ENCODE peak calls at places on chromosomes 6 and 20, in five cellular contexts. F is ovary, P is mammary epithelial cell, E is colonic mucosa, Z is anterior cingulate cortex. I is an unnamed sample.

GRCh38 chr6:169725270-169726048 is 1.2 kb upstream of the PHF10 start:
- DNase-seq in F (peak; percentile 78), P (no peak), E (peak; percentile 60), Z (no peak), I (peak; percentile 69)

GRCh38 chr20:51338692-51339440 is 203.7 kb downstream of the NFATC2 start:
- DNase-seq in F (no peak), P (no peak), E (no peak), Z (no peak), I (no peak)

GRCh38 chr20:23332467-23332866 is 18.1 kb upstream of the NXT1 start:
- DNase-seq in F (no peak), P (peak; percentile 11), E (no peak), Z (no peak), I (no peak)

GRCh38 chr20:25273046-25273445 is 25.2 kb downstream of the PYGB start:
- DNase-seq in F (no peak), P (no peak), E (no peak), Z (peak; percentile 67), I (no peak)

GRCh38 chr20:25676164-25676809 is 20.4 kb downstream of the ZNF337 start:
- DNase-seq in F (no peak), P (peak; percentile 50), E (no peak), Z (no peak), I (no peak)

GRCh38 chr6:170462366-170463020 is 90.6 kb downstream of the PSMB1 start:
- DNase-seq in F (no peak), P (no peak), E (no peak), Z (no peak), I (no peak)

GRCh38 chr6:9131616-9132015 is 696.3 kb upstream of the SLC35B3 start:
- DNase-seq in F (no peak), P (no peak), E (no peak), Z (no peak), I (no peak)

GRCh38 chr6:125923371-125923877 is 33.1 kb upstream of the HINT3 start:
- DNase-seq in F (no peak), P (no peak), E (no peak), Z (no peak), I (no peak)

GRCh38 chr20:32727663-32728062 is 15.6 kb downstream of the COMMD7 start:
- DNase-seq in F (no peak), P (peak; percentile 54), E (no peak), Z (no peak), I (peak; percentile 32)

GRCh38 chr20:48657426-48658197 is 170.2 kb downstream of the PREX1 start:
- DNase-seq in F (peak; percentile 61), P (peak; percentile 54), E (peak; percentile 73), Z (peak; percentile 76), I (peak; percentile 63)

GRCh38 chr6:44366781-44367180 is 20.7 kb upstream of the CDC5L start:
- DNase-seq in F (no peak), P (no peak), E (no peak), Z (no peak), I (no peak)

GRCh38 chr6:73200735-73201134 is 24.6 kb downstream of the KHDC1L start:
- DNase-seq in F (no peak), P (no peak), E (no peak), Z (no peak), I (no peak)

GRCh38 chr6:106574729-106575458 is 54.4 kb downstream of the RTN4IP1 start:
- DNase-seq in F (no peak), P (peak; percentile 48), E (no peak), Z (no peak), I (no peak)

GRCh38 chr20:39640147-39640546 is 678.0 kb downstream of the DHX35 start:
- DNase-seq in F (no peak), P (no peak), E (no peak), Z (no peak), I (no peak)

GRCh38 chr6:160278786-160279310 is 20.2 kb upstream of the SLC22A2 start:
- DNase-seq in F (no peak), P (no peak), E (no peak), Z (no peak), I (no peak)

GRCh38 chr6:16930432-16930831 is 169.2 kb upstream of the ATXN1 start:
- DNase-seq in F (no peak), P (no peak), E (no peak), Z (no peak), I (no peak)

GRCh38 chr6:470901-471448 is 79.4 kb downstream of the IRF4 start:
- DNase-seq in F (no peak), P (no peak), E (no peak), Z (no peak), I (no peak)

GRCh38 chr20:59728722-59729430 is 124.5 kb downstream of the PHACTR3 start:
- DNase-seq in F (no peak), P (no peak), E (peak; percentile 2), Z (no peak), I (no peak)

GRCh38 chr6:15888798-15889772 is 226.3 kb upstream of the DTNBP1 start:
- DNase-seq in F (no peak), P (no peak), E (no peak), Z (no peak), I (no peak)

GRCh38 chr6:48429610-48430009 is 318.6 kb upstream of the PTCHD4 start:
- DNase-seq in F (no peak), P (no peak), E (no peak), Z (no peak), I (no peak)

GRCh38 chr20:50506270-50506579 is 4.0 kb upstream of the PTPN1 start:
- DNase-seq in F (no peak), P (no peak), E (no peak), Z (no peak), I (no peak)

GRCh38 chr6:72740135-72740534 is 118.3 kb downstream of the KCNQ5 start:
- DNase-seq in F (no peak), P (no peak), E (no peak), Z (no peak), I (no peak)

GRCh38 chr6:160048471-160048870 is 73.1 kb upstream of the SLC22A1 start:
- DNase-seq in F (no peak), P (no peak), E (no peak), Z (no peak), I (no peak)

GRCh38 chr6:149876241-149876933 is 12.2 kb upstream of the LRP11 start:
- DNase-seq in F (no peak), P (no peak), E (no peak), Z (no peak), I (no peak)

GRCh38 chr6:167949121-167949684 is 48.3 kb upstream of the KIF25 start:
- DNase-seq in F (no peak), P (no peak), E (no peak), Z (no peak), I (no peak)

GRCh38 chr6:16663896-16664295 is 97.4 kb downstream of the ATXN1 start:
- DNase-seq in F (no peak), P (no peak), E (no peak), Z (no peak), I (no peak)